ENCODE peak calls at places on chromosomes 11 and 22, in five cellular contexts. R is stimulated activated CD4-positive, alpha-beta T cell treated with anti-CD3 and anti-CD28 coated beads, TNF-alpha, amount 100 ng/mL, for 48 hours; C is mesenchymal stem cell; X is thoracic aorta; H is cardiac muscle cell. U is an unnamed sample.

GRCh38 chr22:37664249-37665101 is 6.0 kb downstream of the PDXP start:
- DNase-seq in R (no peak), C (no peak), X (no peak), H (peak; percentile 70), U (no peak)

GRCh38 chr22:49188091-49188490 is 639.6 kb downstream of the BRD1 start:
- DNase-seq in R (no peak), C (no peak), X (no peak), H (no peak), U (no peak)

GRCh38 chr22:38315801-38316339 is 1.4 kb downstream of the CSNK1E start:
- DNase-seq in R (no peak), C (no peak), X (no peak), H (peak; percentile 26), U (no peak)

GRCh38 chr11:127000291-127000968 is at the start of gene KIRREL3:
- DNase-seq in R (no peak), C (peak; percentile 17), X (no peak), H (peak; percentile 9), U (no peak)

GRCh38 chr11:47783087-47783610 is 16.0 kb upstream of the FNBP4 start:
- DNase-seq in R (no peak), C (no peak), X (no peak), H (no peak), U (no peak)

GRCh38 chr11:104319396-104319795 is 155.4 kb upstream of the PDGFD start:
- DNase-seq in R (no peak), C (no peak), X (no peak), H (no peak), U (no peak)

GRCh38 chr22:38262051-38262795 is 10.6 kb downstream of the TMEM184B start:
- DNase-seq in R (peak; percentile 48), C (no peak), X (no peak), H (no peak), U (no peak)

GRCh38 chr11:10454902-10455631 is at the start of gene AMPD3:
- DNase-seq in R (peak; percentile 15), C (peak; percentile 99), X (no peak), H (peak; percentile 69), U (no peak)

GRCh38 chr22:45998638-45999378 is 21.8 kb upstream of the WNT7B start:
- DNase-seq in R (no peak), C (no peak), X (no peak), H (no peak), U (no peak)

GRCh38 chr11:132504501-132505041 is 1027.7 kb downstream of the OPCML start:
- DNase-seq in R (no peak), C (no peak), X (no peak), H (no peak), U (no peak)

GRCh38 chr22:20389288-20389687 is 4.7 kb upstream of the ZNF74 start:
- DNase-seq in R (no peak), C (no peak), X (no peak), H (no peak), U (no peak)

GRCh38 chr11:110299006-110299785 is 2.8 kb upstream of the RDX start:
- DNase-seq in R (no peak), C (no peak), X (no peak), H (no peak), U (no peak)

GRCh38 chr11:460331-461199 is 10.5 kb downstream of the PTDSS2 start:
- DNase-seq in R (no peak), C (no peak), X (no peak), H (peak; percentile 79), U (no peak)

GRCh38 chr11:32809313-32809712 is 14.9 kb upstream of the CCDC73 start:
- DNase-seq in R (peak; percentile 63), C (peak; percentile 71), X (no peak), H (peak; percentile 87), U (peak; percentile 7)

GRCh38 chr22:41565403-41566054 is 4.7 kb downstream of the CSDC2 start:
- DNase-seq in R (peak; percentile 19), C (peak; percentile 89), X (no peak), H (peak; percentile 82), U (no peak)

GRCh38 chr11:75350743-75351540 is 519 bp downstream of the ARRB1 start:
- DNase-seq in R (no peak), C (peak; percentile 64), X (no peak), H (peak; percentile 24), U (peak; percentile 61)

GRCh38 chr22:38973289-38974169 is 8.6 kb upstream of the APOBEC3B start:
- DNase-seq in R (no peak), C (peak; percentile 43), X (no peak), H (peak; percentile 40), U (no peak)

GRCh38 chr22:35315855-35316745 is 16.4 kb downstream of the TOM1 start:
- DNase-seq in R (no peak), C (no peak), X (no peak), H (no peak), U (no peak)

GRCh38 chr22:49297871-49298721 is 529.6 kb downstream of the BRD1 start:
- DNase-seq in R (no peak), C (no peak), X (no peak), H (no peak), U (no peak)

GRCh38 chr11:122439911-122440782 is 215.4 kb upstream of the UBASH3B start:
- DNase-seq in R (no peak), C (peak; percentile 51), X (no peak), H (peak; percentile 70), U (no peak)

GRCh38 chr22:48209473-48210271 is 1447.2 kb downstream of the TBC1D22A start:
- DNase-seq in R (no peak), C (no peak), X (no peak), H (no peak), U (no peak)

GRCh38 chr11:68839054-68839865 is 2.5 kb downstream of the CPT1A start:
- DNase-seq in R (peak; percentile 93), C (peak; percentile 92), X (peak; percentile 83), H (peak; percentile 96), U (peak; percentile 92)

GRCh38 chr11:75465701-75466531 is 32.9 kb upstream of the KLHL35 start:
- DNase-seq in R (no peak), C (peak; percentile 26), X (no peak), H (peak; percentile 61), U (peak; percentile 36)

GRCh38 chr11:130472434-130472961 is 24.1 kb downstream of the ADAMTS15 start:
- DNase-seq in R (no peak), C (no peak), X (no peak), H (no peak), U (no peak)

GRCh38 chr22:46649176-46650077 is 29.2 kb downstream of the GRAMD4 start:
- DNase-seq in R (no peak), C (no peak), X (no peak), H (peak; percentile 78), U (no peak)

GRCh38 chr22:45861259-45861658 is 115.7 kb downstream of the WNT7B start:
- DNase-seq in R (no peak), C (no peak), X (no peak), H (no peak), U (no peak)

GRCh38 chr22:17085277-17086091 is 684 bp downstream of the IL17RA start:
- DNase-seq in R (peak; percentile 33), C (peak; percentile 40), X (no peak), H (no peak), U (no peak)

GRCh38 chr11:20158597-20159257 is 1.5 kb downstream of the DBX1 start:
- DNase-seq in R (no peak), C (peak; percentile 73), X (peak; percentile 14), H (peak; percentile 80), U (no peak)

U was measured in CMK.